ENCODE peak calls at places on chromosomes 11 and 22, in four cellular contexts. S is HepG2, Y is K562, M is GM12878. C is an unnamed sample.

GRCh38 chr11:114065094-114065493 is 5.6 kb downstream of the ZBTB16 start:
- DNase-seq in S (no peak), Y (no peak), M (no peak), C (no peak)

GRCh38 chr11:35114901-35115687 is 23.9 kb upstream of the CD44 start:
- DNase-seq in S (no peak), Y (no peak), M (no peak), C (no peak)

GRCh38 chr11:61699737-61700160 is 19.6 kb downstream of the DAGLA start:
- DNase-seq in S (no peak), Y (no peak), M (no peak), C (no peak)

GRCh38 chr11:6531267-6531752 is 34.2 kb downstream of the DNHD1 start:
- DNase-seq in S (peak; percentile 31), Y (peak; percentile 66), M (peak; percentile 27), C (no peak)

GRCh38 chr22:19713228-19713627 is 1.1 kb upstream of the SEPTIN5 start:
- DNase-seq in S (no peak), Y (no peak), M (no peak), C (no peak)

GRCh38 chr11:59918494-59918893 is 19.7 kb upstream of the OOSP1 start:
- DNase-seq in S (no peak), Y (no peak), M (no peak), C (no peak)

GRCh38 chr11:60985991-60986915 is 14.8 kb downstream of the CD6 start:
- DNase-seq in S (no peak), Y (no peak), M (no peak), C (no peak)

GRCh38 chr11:100515087-100515486 is 172.0 kb upstream of the ARHGAP42 start:
- DNase-seq in S (no peak), Y (no peak), M (no peak), C (peak; percentile 18)

GRCh38 chr22:32590556-32590955 is 115.9 kb downstream of the FBXO7 start:
- DNase-seq in S (no peak), Y (no peak), M (no peak), C (no peak)

GRCh38 chr22:43167001-43167589 is 15.7 kb downstream of the TSPO start:
- DNase-seq in S (no peak), Y (no peak), M (no peak), C (no peak)

GRCh38 chr11:32884770-32885384 is 7.7 kb upstream of the QSER1 start:
- DNase-seq in S (no peak), Y (no peak), M (no peak), C (no peak)

GRCh38 chr11:74846770-74847169 is 98.1 kb downstream of the RNF169 start:
- DNase-seq in S (no peak), Y (no peak), M (no peak), C (no peak)

GRCh38 chr22:50726643-50727340 is 11.2 kb upstream of the ACR start:
- DNase-seq in S (peak; percentile 21), Y (no peak), M (no peak), C (no peak)

GRCh38 chr11:131305005-131305404 is 65.4 kb upstream of the NTM start:
- DNase-seq in S (no peak), Y (no peak), M (no peak), C (no peak)

GRCh38 chr22:37260939-37261338 is 16.9 kb upstream of the RAC2 start:
- DNase-seq in S (peak; percentile 25), Y (peak; percentile 69), M (no peak), C (peak; percentile 74)

GRCh38 chr11:32244453-32244852 is 153.6 kb downstream of the RCN1 start:
- DNase-seq in S (no peak), Y (no peak), M (no peak), C (no peak)

GRCh38 chr11:126118806-126119205 is 56.1 kb upstream of the CDON start:
- DNase-seq in S (no peak), Y (no peak), M (no peak), C (no peak)

GRCh38 chr11:65558002-65558784 is at the start of gene LTBP3:
- DNase-seq in S (peak; percentile 68), Y (peak; percentile 88), M (no peak), C (peak; percentile 60)

GRCh38 chr11:120248551-120249278 is 8.8 kb downstream of the POU2F3 start:
- DNase-seq in S (no peak), Y (no peak), M (peak; percentile 93), C (no peak)

GRCh38 chr11:120229451-120230424 is 10.2 kb upstream of the POU2F3 start:
- DNase-seq in S (peak; percentile 23), Y (peak; percentile 40), M (no peak), C (peak; percentile 57)

GRCh38 chr11:35927730-35928129 is 16.1 kb upstream of the LDLRAD3 start:
- DNase-seq in S (peak; percentile 41), Y (no peak), M (no peak), C (no peak)

GRCh38 chr11:86743223-86744118 is 56.9 kb upstream of the PRSS23 start:
- DNase-seq in S (peak; percentile 57), Y (peak; percentile 70), M (no peak), C (no peak)

GRCh38 chr11:19768815-19769214 is 56.2 kb downstream of the NAV2 start:
- DNase-seq in S (no peak), Y (no peak), M (no peak), C (no peak)

GRCh38 chr22:20213833-20214708 is 54.0 kb downstream of the RTN4R start:
- DNase-seq in S (no peak), Y (no peak), M (no peak), C (no peak)

GRCh38 chr11:44661311-44661717 is 65.4 kb upstream of the TSPAN18 start:
- DNase-seq in S (no peak), Y (no peak), M (no peak), C (no peak)

GRCh38 chr22:27159016-27159415 is 501.6 kb downstream of the MIAT start:
- DNase-seq in S (no peak), Y (no peak), M (no peak), C (no peak)

GRCh38 chr11:79139900-79140299 is 300.9 kb downstream of the TENM4 start:
- DNase-seq in S (no peak), Y (no peak), M (no peak), C (no peak)

GRCh38 chr22:33326540-33327295 is 268.5 kb upstream of the SYN3 start:
- DNase-seq in S (no peak), Y (no peak), M (no peak), C (no peak)

GRCh38 chr11:119460582-119460981 is 37.6 kb upstream of the THY1 start:
- DNase-seq in S (no peak), Y (no peak), M (no peak), C (no peak)

GRCh38 chr22:38860291-38861169 is 11.5 kb downstream of the CBX6 start:
- DNase-seq in S (peak; percentile 38), Y (no peak), M (no peak), C (peak; percentile 46)

GRCh38 chr11:34633990-34634725 is 13.3 kb downstream of the EHF start:
- DNase-seq in S (peak; percentile 45), Y (no peak), M (no peak), C (no peak)

GRCh38 chr11:89125298-89125697 is 52.4 kb upstream of the TYR start:
- DNase-seq in S (no peak), Y (no peak), M (no peak), C (peak; percentile 25)

GRCh38 chr22:36644333-36644757 is 59.2 kb downstream of the CACNG2 start:
- DNase-seq in S (peak; percentile 51), Y (peak; percentile 38), M (no peak), C (peak; percentile 59)

GRCh38 chr11:47641585-47642098 is 717 bp downstream of the MTCH2 start:
- DNase-seq in S (no peak), Y (no peak), M (no peak), C (no peak)

GRCh38 chr11:8717876-8718753 is 35.5 kb downstream of the RPL27A start:
- DNase-seq in S (peak; percentile 83), Y (no peak), M (no peak), C (no peak)

DNA sequence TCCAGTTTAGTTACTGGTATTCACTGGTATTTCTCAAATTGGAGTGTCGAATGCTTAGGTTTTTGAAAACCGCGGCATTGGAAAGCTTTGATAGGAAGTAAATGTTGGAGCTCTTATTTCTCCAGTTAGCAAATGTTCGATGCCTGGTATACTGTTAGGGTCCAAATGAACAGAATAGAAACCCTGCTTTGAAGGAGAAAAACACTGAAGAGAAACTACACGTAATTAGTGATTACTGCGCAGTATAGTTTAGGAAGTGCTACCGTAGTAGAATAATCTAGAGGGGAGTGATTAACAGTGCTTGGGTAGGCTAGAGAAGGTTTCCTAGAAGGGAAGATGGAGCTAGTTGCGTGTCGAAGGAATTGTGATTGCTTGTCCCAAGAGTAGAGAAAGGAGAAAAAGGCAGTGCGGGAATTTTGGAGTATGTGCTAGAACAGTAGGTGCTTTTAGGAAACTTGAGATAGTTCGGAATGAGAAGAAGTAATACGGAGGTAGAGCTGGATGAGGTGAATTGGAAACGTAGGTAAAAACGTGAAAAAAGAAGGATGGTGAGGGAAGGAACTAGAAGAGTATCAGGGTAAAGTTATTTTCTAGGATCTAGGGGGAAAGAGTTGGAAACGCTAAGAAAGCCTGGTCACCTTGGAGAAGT is 1.2 kb downstream of the CEP57 start:
- DNase-seq in S (no peak), Y (no peak), M (no peak), C (no peak)
- TF ChIP-seq NR2C2 in S (no peak), Y (no peak), M (no peak), C (no peak)

DNA sequence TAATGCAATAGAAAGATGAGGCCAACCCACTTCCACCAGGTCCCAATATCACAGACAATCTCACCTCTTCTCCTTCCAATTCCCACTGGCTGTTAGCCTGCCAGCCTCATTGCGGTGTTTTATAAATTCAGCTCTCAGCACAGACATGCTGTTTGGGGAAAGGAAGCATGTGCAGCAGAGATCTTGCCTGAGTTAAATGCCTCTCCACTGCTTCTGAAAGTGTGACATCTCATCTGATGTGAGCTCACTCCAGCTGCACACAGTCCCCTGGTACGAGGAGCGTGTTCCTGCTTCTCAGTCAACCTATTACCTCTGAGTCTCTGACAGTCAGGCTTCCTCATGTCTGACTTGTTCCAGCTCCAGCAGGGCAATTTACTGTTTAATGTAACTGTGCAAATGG is 122.7 kb upstream of the GUCY1A2 start:
- DNase-seq in S (no peak), Y (no peak), M (no peak), C (no peak)
- TF ChIP-seq CTCF in S (no peak), Y (no peak), M (no peak), C (no peak)

DNA sequence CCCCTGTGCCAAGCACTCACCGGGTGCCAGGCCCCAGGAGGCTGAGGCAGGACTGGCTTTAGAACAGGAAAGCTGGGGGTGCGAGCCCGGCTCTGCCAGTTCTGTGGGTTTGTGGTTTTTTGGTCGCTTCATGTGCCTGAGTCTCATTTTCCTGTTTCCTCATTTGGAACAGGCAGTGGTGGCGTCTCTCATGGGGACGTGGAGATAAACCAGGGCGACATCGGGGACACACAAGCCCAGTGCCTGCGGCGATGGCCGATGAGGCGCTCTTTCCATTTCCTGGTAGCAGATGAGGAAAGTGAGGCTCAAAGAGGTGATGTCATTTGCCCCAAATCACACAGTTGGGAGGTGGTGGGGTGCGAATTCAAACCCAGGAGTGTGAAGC is 20.8 kb upstream of the CHKA start:
- DNase-seq in S (no peak), Y (no peak), M (no peak), C (no peak)
- TF ChIP-seq NR2C2 in S (no peak), Y (no peak), M (no peak), C (no peak)

DNA sequence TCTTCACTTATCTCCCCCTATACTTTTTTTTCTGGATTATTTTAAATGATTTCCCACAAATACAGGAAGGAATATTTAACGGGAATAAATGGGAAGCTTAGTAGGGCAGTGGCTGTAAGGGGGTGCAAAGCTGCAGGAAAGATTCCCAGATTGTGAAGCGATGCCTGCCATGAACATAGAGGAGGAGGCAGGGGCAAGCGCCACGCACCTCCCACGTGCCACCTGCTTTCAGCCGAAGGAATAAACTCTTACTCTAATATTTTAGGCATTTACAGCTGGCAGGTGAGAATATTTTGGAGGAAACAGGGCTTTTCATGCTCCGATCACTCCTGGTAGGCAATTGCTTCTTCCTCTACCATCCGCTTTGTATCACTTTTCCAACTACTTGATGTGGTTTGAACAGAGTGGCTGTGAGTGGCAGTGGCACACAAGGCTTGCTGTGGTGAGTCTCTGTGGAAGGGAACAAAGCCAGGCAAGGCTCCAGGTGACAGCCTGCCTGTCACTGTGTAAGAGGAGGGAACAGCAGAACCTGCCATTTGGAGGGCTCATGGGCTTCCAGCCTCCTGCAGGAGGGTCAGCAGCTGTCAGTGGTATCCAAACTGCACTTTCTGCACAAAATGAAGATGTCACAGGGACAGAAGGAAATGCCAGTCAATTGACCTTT is 54.5 kb upstream of the PLET1 start:
- DNase-seq in S (no peak), Y (no peak), M (no peak), C (no peak)
- TF ChIP-seq CTCF in S (no peak), Y (no peak), M (no peak), C (no peak)